ENCODE peak calls at places on chromosome 16, in six cellular contexts. One of them, this sample, is unnamed.

GRCh38 chr16:89598199-89598598 is 15.2 kb upstream of the DPEP1 start:
- DNase-seq in Peyer's patch: no peak
- DNase-seq in ovary: no peak
- DNase-seq in body of pancreas: no peak
- DNase-seq in heart left ventricle: no peak
- DNase-seq in HCT116: no peak
- DNase-seq in this sample: no peak

GRCh38 chr16:27729516-27730304 is 179.8 kb downstream of the KATNIP start:
- DNase-seq in Peyer's patch: no peak
- DNase-seq in ovary: no peak
- DNase-seq in body of pancreas: no peak
- DNase-seq in heart left ventricle: peak; percentile 37
- DNase-seq in HCT116: no peak
- DNase-seq in this sample: no peak

GRCh38 chr16:8575399-8575798 is 14.9 kb downstream of the TMEM114 start:
- DNase-seq in Peyer's patch: no peak
- DNase-seq in ovary: no peak
- DNase-seq in body of pancreas: no peak
- DNase-seq in heart left ventricle: no peak
- DNase-seq in HCT116: no peak
- DNase-seq in this sample: no peak

GRCh38 chr16:75222271-75222783 is 3.5 kb downstream of the CTRB1 start:
- DNase-seq in Peyer's patch: no peak
- DNase-seq in ovary: no peak
- DNase-seq in body of pancreas: peak; percentile 78
- DNase-seq in heart left ventricle: no peak
- DNase-seq in HCT116: no peak
- DNase-seq in this sample: no peak

GRCh38 chr16:12541672-12542071 is 262.0 kb downstream of the CPPED1 start:
- DNase-seq in Peyer's patch: no peak
- DNase-seq in ovary: no peak
- DNase-seq in body of pancreas: no peak
- DNase-seq in heart left ventricle: no peak
- DNase-seq in HCT116: no peak
- DNase-seq in this sample: no peak

GRCh38 chr16:85004587-85005205 is 6.6 kb downstream of the ZDHHC7 start:
- DNase-seq in Peyer's patch: no peak
- DNase-seq in ovary: no peak
- DNase-seq in body of pancreas: no peak
- DNase-seq in heart left ventricle: no peak
- DNase-seq in HCT116: no peak
- DNase-seq in this sample: peak; percentile 82

GRCh38 chr16:47577029-47577428 is 115.9 kb downstream of the PHKB start:
- DNase-seq in Peyer's patch: no peak
- DNase-seq in ovary: no peak
- DNase-seq in body of pancreas: no peak
- DNase-seq in heart left ventricle: no peak
- DNase-seq in HCT116: no peak
- DNase-seq in this sample: no peak

GRCh38 chr16:17757808-17758207 is 287.0 kb upstream of the XYLT1 start:
- DNase-seq in Peyer's patch: no peak
- DNase-seq in ovary: no peak
- DNase-seq in body of pancreas: no peak
- DNase-seq in heart left ventricle: no peak
- DNase-seq in HCT116: no peak
- DNase-seq in this sample: no peak

GRCh38 chr16:53083123-53083522 is 28.3 kb downstream of the CHD9 start:
- DNase-seq in Peyer's patch: no peak
- DNase-seq in ovary: no peak
- DNase-seq in body of pancreas: no peak
- DNase-seq in heart left ventricle: no peak
- DNase-seq in HCT116: no peak
- DNase-seq in this sample: peak; percentile 67

GRCh38 chr16:46713634-46714033 is 24.2 kb downstream of the ORC6 start:
- DNase-seq in Peyer's patch: no peak
- DNase-seq in ovary: no peak
- DNase-seq in body of pancreas: no peak
- DNase-seq in heart left ventricle: peak; percentile 5
- DNase-seq in HCT116: no peak
- DNase-seq in this sample: no peak

GRCh38 chr16:67648088-67648763 is 3.3 kb downstream of the CARMIL2 start:
- DNase-seq in Peyer's patch: no peak
- DNase-seq in ovary: no peak
- DNase-seq in body of pancreas: no peak
- DNase-seq in heart left ventricle: no peak
- DNase-seq in HCT116: no peak
- DNase-seq in this sample: no peak

GRCh38 chr16:546909-547770 is 13.1 kb upstream of the PRR35 start:
- DNase-seq in Peyer's patch: peak; percentile 49
- DNase-seq in ovary: peak; percentile 88
- DNase-seq in body of pancreas: peak; percentile 60
- DNase-seq in heart left ventricle: peak; percentile 58
- DNase-seq in HCT116: no peak
- DNase-seq in this sample: no peak

GRCh38 chr16:19860146-19861030 is 24.3 kb downstream of the GPRC5B start:
- DNase-seq in Peyer's patch: no peak
- DNase-seq in ovary: no peak
- DNase-seq in body of pancreas: no peak
- DNase-seq in heart left ventricle: no peak
- DNase-seq in HCT116: no peak
- DNase-seq in this sample: peak; percentile 51

GRCh38 chr16:54285414-54286066 is 1.0 kb downstream of the IRX3 start:
- DNase-seq in Peyer's patch: no peak
- DNase-seq in ovary: no peak
- DNase-seq in body of pancreas: no peak
- DNase-seq in heart left ventricle: peak; percentile 41
- DNase-seq in HCT116: no peak
- DNase-seq in this sample: peak; percentile 49

GRCh38 chr16:140175-140857 is 1.8 kb upstream of the NPRL3 start:
- DNase-seq in Peyer's patch: no peak
- DNase-seq in ovary: no peak
- DNase-seq in body of pancreas: no peak
- DNase-seq in heart left ventricle: no peak
- DNase-seq in HCT116: no peak
- DNase-seq in this sample: no peak

GRCh38 chr16:3187798-3188674 is at the start of gene OR1F1:
- DNase-seq in Peyer's patch: no peak
- DNase-seq in ovary: no peak
- DNase-seq in body of pancreas: no peak
- DNase-seq in heart left ventricle: no peak
- DNase-seq in HCT116: peak; percentile 81
- DNase-seq in this sample: no peak

GRCh38 chr16:87675111-87675510 is 72.8 kb downstream of the JPH3 start:
- DNase-seq in Peyer's patch: no peak
- DNase-seq in ovary: no peak
- DNase-seq in body of pancreas: no peak
- DNase-seq in heart left ventricle: no peak
- DNase-seq in HCT116: no peak
- DNase-seq in this sample: no peak

GRCh38 chr16:68365167-68365817 is 54.5 kb downstream of the PRMT7 start:
- DNase-seq in Peyer's patch: peak; percentile 41
- DNase-seq in ovary: no peak
- DNase-seq in body of pancreas: no peak
- DNase-seq in heart left ventricle: no peak
- DNase-seq in HCT116: no peak
- DNase-seq in this sample: no peak

GRCh38 chr16:21950782-21951521 is 2.2 kb upstream of the UQCRC2 start:
- DNase-seq in Peyer's patch: no peak
- DNase-seq in ovary: no peak
- DNase-seq in body of pancreas: no peak
- DNase-seq in heart left ventricle: no peak
- DNase-seq in HCT116: peak; percentile 36
- DNase-seq in this sample: peak; percentile 26
- H3K27ac ChIP-seq in Peyer's patch: peak overlapping the region; percentile 50
- H3K27ac ChIP-seq in ovary: no peak overlapping the region
- H3K27ac ChIP-seq in body of pancreas: no peak overlapping the region
- H3K27ac ChIP-seq in heart left ventricle: no peak overlapping the region
- H3K27ac ChIP-seq in HCT116: no peak overlapping the region
- H3K27ac ChIP-seq in this sample: no peak overlapping the region

GRCh38 chr16:57475711-57476339 is 10.5 kb downstream of the DOK4 start:
- DNase-seq in Peyer's patch: peak; percentile 67
- DNase-seq in ovary: no peak
- DNase-seq in body of pancreas: no peak
- DNase-seq in heart left ventricle: no peak
- DNase-seq in HCT116: peak; percentile 24
- DNase-seq in this sample: no peak
- TF ChIP-seq CTCF in Peyer's patch: peak; percentile 41
- TF ChIP-seq CTCF in ovary: peak; percentile 15
- TF ChIP-seq CTCF in body of pancreas: no peak
- TF ChIP-seq CTCF in heart left ventricle: peak; percentile 18
- TF ChIP-seq CTCF in HCT116: peak; percentile 82
- TF ChIP-seq CTCF in this sample: peak; percentile 21

DNA sequence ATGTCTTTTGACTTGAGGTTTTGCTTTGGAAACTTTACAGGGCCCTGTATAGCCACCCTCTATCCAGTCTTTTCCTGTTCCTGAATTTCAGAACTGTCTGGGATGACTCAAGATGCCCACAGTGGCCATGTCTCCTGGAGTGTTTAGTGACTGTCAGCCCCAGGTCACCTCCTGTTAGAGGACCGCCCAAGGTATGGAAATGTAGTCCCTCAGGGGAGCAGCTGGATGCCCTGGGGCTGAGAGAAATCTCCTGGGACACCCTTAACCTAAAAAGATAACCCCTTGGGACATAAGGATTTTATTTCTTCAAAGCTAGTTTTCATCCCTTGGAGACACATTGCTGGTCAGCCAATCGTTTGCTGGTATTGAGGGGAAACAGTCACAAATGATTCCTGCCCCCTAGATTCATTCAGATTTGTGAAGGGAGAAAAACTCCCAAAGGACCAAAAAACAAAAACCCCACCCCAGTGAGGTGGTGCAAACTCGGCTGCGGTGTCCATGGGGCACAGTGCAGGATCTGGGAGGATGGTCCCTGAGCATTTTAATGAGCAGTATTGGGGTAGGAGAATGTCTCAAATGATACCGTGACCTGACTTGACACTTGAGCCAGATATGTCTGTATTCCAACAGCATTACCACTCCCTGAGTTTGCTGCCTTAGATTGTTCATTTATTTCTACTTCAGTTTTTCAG is 1.7 kb downstream of the ZNF267 start:
- DNase-seq in Peyer's patch: no peak
- DNase-seq in ovary: no peak
- DNase-seq in body of pancreas: no peak
- DNase-seq in heart left ventricle: no peak
- DNase-seq in HCT116: no peak
- DNase-seq in this sample: no peak
- H3K27ac ChIP-seq in Peyer's patch: peak overlapping the region; percentile 96
- H3K27ac ChIP-seq in ovary: no peak overlapping the region
- H3K27ac ChIP-seq in body of pancreas: peak overlapping the region; percentile 80
- H3K27ac ChIP-seq in heart left ventricle: no peak overlapping the region
- H3K27ac ChIP-seq in HCT116: peak overlapping the region; percentile 0
- H3K27ac ChIP-seq in this sample: peak overlapping the region; percentile 45

GRCh38 chr16:78396046-78396445 is 296.6 kb downstream of the WWOX start:
- DNase-seq in Peyer's patch: no peak
- DNase-seq in ovary: no peak
- DNase-seq in body of pancreas: no peak
- DNase-seq in heart left ventricle: no peak
- DNase-seq in HCT116: peak; percentile 3
- DNase-seq in this sample: no peak
- TF ChIP-seq CTCF in Peyer's patch: peak; percentile 13
- TF ChIP-seq CTCF in ovary: no peak
- TF ChIP-seq CTCF in body of pancreas: no peak
- TF ChIP-seq CTCF in heart left ventricle: peak; percentile 61
- TF ChIP-seq CTCF in HCT116: peak; percentile 44
- TF ChIP-seq CTCF in this sample: peak; percentile 8